ENCODE peak calls at places on chromosomes 13 and 19, in ten cellular contexts. V is T-helper 17 cell; P is HS-27A; K is HEK293T; L is T-helper 1 cell; E is H4; H is activated CD4-positive, alpha-beta T cell treated with anti-CD3 and anti-CD28 coated beads for 24 hours; D is effector memory CD4-positive, alpha-beta T cell; I is RCC 7860; U is activated CD8-positive, alpha-beta T cell treated with anti-CD3 and anti-CD28 coated beads, Interleukin-2, amount 10 ng/mL, durations not matched to agents 7 days and 5 days. M is an unnamed sample.

GRCh38 chr13:101640797-101641400 is 188.4 kb downstream of the ITGBL1 start:
- DNase-seq in P (peak), U (no peak), D (no peak), I (peak), K (no peak), H (no peak), V (no peak), L (no peak), E (no peak), M (no peak)

GRCh38 chr13:106407338-106407737 is 128.1 kb downstream of the EFNB2 start:
- DNase-seq in K (no peak), U (no peak), L (no peak), E (no peak), I (no peak), V (no peak), P (no peak), H (no peak), D (no peak), M (no peak)

GRCh38 chr13:47337781-47338507 is 441.1 kb upstream of the HTR2A start:
- DNase-seq in D (no peak), K (no peak), E (no peak), L (no peak), I (no peak), H (no peak), P (no peak), U (no peak), V (no peak), M (no peak)

GRCh38 chr13:105737688-105738087 is 797.8 kb downstream of the EFNB2 start:
- DNase-seq in V (no peak), U (no peak), L (no peak), D (no peak), I (no peak), K (no peak), E (no peak), P (no peak), H (no peak), M (no peak)

GRCh38 chr19:6048808-6049405 is 61.4 kb downstream of the RFX2 start:
- DNase-seq in H (peak), V (peak), P (peak), K (peak), D (peak), I (peak), E (peak), U (peak), L (peak), M (peak)

GRCh38 chr13:70541451-70541850 is 433.2 kb upstream of the KLHL1 start:
- DNase-seq in K (no peak), L (no peak), P (no peak), E (no peak), D (no peak), V (no peak), H (no peak), U (no peak), I (no peak), M (no peak)

GRCh38 chr19:16127776-16128371 is 15.6 kb upstream of the HSH2D start:
- DNase-seq in K (no peak), U (no peak), I (no peak), P (no peak), V (no peak), D (no peak), L (no peak), H (no peak), E (no peak), M (no peak)

GRCh38 chr13:113455384-113455783 is 2.1 kb upstream of the ADPRHL1 start:
- DNase-seq in V (no peak), P (no peak), D (no peak), H (no peak), I (no peak), L (no peak), K (no peak), U (no peak), E (no peak), M (no peak)

GRCh38 chr13:79483302-79483701 is 2.3 kb downstream of the NDFIP2 start:
- DNase-seq in V (no peak), I (peak), D (no peak), K (no peak), L (no peak), E (no peak), P (no peak), U (no peak), H (no peak), M (no peak)

GRCh38 chr19:18045307-18046013 is 37.5 kb downstream of the ARRDC2 start:
- DNase-seq in E (no peak), V (no peak), L (no peak), U (no peak), I (no peak), H (no peak), P (no peak), K (no peak), D (no peak), M (no peak)

GRCh38 chr19:8640402-8641004 is 10.1 kb downstream of the NFILZ start:
- DNase-seq in H (no peak), U (no peak), K (no peak), V (no peak), P (no peak), L (no peak), E (no peak), D (no peak), I (no peak), M (no peak)

GRCh38 chr19:13953021-13953531 is 767 bp downstream of the DCAF15 start:
- DNase-seq in P (no peak), D (no peak), I (peak), H (no peak), K (no peak), U (peak), L (no peak), V (no peak), E (no peak), M (peak)

GRCh38 chr13:39329182-39329639 is 273.8 kb downstream of the LHFPL6 start:
- DNase-seq in I (no peak), K (peak), V (no peak), P (no peak), D (no peak), E (no peak), L (no peak), U (no peak), H (no peak), M (no peak)

GRCh38 chr19:28404462-28404861 is 808.5 kb downstream of the UQCRFS1 start:
- DNase-seq in I (no peak), D (no peak), K (no peak), U (no peak), E (no peak), L (no peak), P (no peak), H (no peak), V (no peak), M (no peak)

GRCh38 chr13:99289674-99290337 is 17.4 kb downstream of the GPR183 start:
- DNase-seq in E (no peak), K (no peak), H (no peak), U (no peak), I (no peak), L (no peak), D (no peak), V (no peak), P (no peak), M (no peak)

GRCh38 chr13:61648546-61648945 is 232.9 kb upstream of the PCDH20 start:
- DNase-seq in H (no peak), V (no peak), P (no peak), I (no peak), D (no peak), E (no peak), U (no peak), K (no peak), L (no peak), M (no peak)

GRCh38 chr13:41411536-41411935 is 45.8 kb upstream of the RGCC start:
- DNase-seq in D (no peak), P (no peak), H (no peak), L (no peak), V (no peak), U (no peak), I (no peak), E (peak), K (peak), M (no peak)

GRCh38 chr13:51614350-51614786 is 30.1 kb downstream of the WDFY2 start:
- DNase-seq in L (no peak), D (peak), E (peak), V (peak), K (no peak), P (no peak), U (peak), I (peak), H (peak), M (peak)

GRCh38 chr13:76387561-76387960 is 498.6 kb downstream of the KCTD12 start:
- DNase-seq in U (no peak), H (no peak), K (no peak), E (no peak), P (no peak), D (no peak), L (no peak), V (no peak), I (no peak), M (no peak)

GRCh38 chr13:99265823-99266426 is 7.7 kb upstream of the GPR18 start:
- DNase-seq in K (peak), U (no peak), L (no peak), H (no peak), E (peak), P (no peak), V (no peak), I (peak), D (no peak), M (no peak)

GRCh38 chr13:34750078-34750703 is 191.9 kb upstream of the NBEA start:
- DNase-seq in V (no peak), E (no peak), L (no peak), K (no peak), P (no peak), I (no peak), D (no peak), H (no peak), U (no peak), M (no peak)

GRCh38 chr13:42865703-42866102 is 84.3 kb downstream of the FAM216B start:
- DNase-seq in V (no peak), H (no peak), E (no peak), P (no peak), D (no peak), I (no peak), K (no peak), L (no peak), U (no peak), M (no peak)

GRCh38 chr13:109840201-109840892 is 54.0 kb upstream of the IRS2 start:
- DNase-seq in L (no peak), U (no peak), I (peak), V (no peak), P (peak), D (no peak), K (no peak), E (peak), H (peak), M (no peak)

GRCh38 chr13:29254971-29255370 is 340.5 kb downstream of the SLC7A1 start:
- DNase-seq in I (no peak), V (no peak), K (no peak), L (no peak), U (no peak), H (no peak), D (no peak), E (no peak), P (no peak), M (no peak)